ENCODE peak calls at places on chromosomes 2 and 18, in four cellular contexts. One of them, this sample, is unnamed.

GRCh38 chr2:10239561-10239967 is 63.1 kb upstream of the HPCAL1 start:
- DNase-seq in pancreas: no peak
- DNase-seq in H9: peak
- DNase-seq in suprapubic skin: peak
- DNase-seq in this sample: no peak

GRCh38 chr18:8212893-8213805 is 396.1 kb upstream of the RAB12 start:
- DNase-seq in suprapubic skin: no peak
- DNase-seq in H9: no peak
- DNase-seq in pancreas: no peak
- DNase-seq in this sample: no peak

GRCh38 chr2:8380573-8380972 is 301.3 kb upstream of the ID2 start:
- DNase-seq in H9: no peak
- DNase-seq in suprapubic skin: no peak
- DNase-seq in pancreas: no peak
- DNase-seq in this sample: no peak

GRCh38 chr2:146985753-146986152 is 859.1 kb upstream of the ACVR2A start:
- DNase-seq in pancreas: no peak
- DNase-seq in suprapubic skin: no peak
- DNase-seq in H9: no peak
- DNase-seq in this sample: no peak

GRCh38 chr2:149989447-149990063 is 402.0 kb upstream of the MMADHC start:
- DNase-seq in suprapubic skin: no peak
- DNase-seq in pancreas: no peak
- DNase-seq in H9: no peak
- DNase-seq in this sample: no peak

GRCh38 chr2:99841749-99842148 is 300.6 kb downstream of the AFF3 start:
- DNase-seq in H9: no peak
- DNase-seq in suprapubic skin: no peak
- DNase-seq in pancreas: no peak
- DNase-seq in this sample: no peak

GRCh38 chr2:102143450-102143985 is 972 bp downstream of the IL1R1 start:
- DNase-seq in H9: no peak
- DNase-seq in pancreas: peak
- DNase-seq in suprapubic skin: no peak
- DNase-seq in this sample: no peak

GRCh38 chr2:195410272-195410671 is 246.8 kb upstream of the SLC39A10 start:
- DNase-seq in H9: no peak
- DNase-seq in suprapubic skin: no peak
- DNase-seq in pancreas: no peak
- DNase-seq in this sample: no peak

GRCh38 chr2:42558827-42559226 is 9.6 kb upstream of the MTA3 start:
- DNase-seq in pancreas: no peak
- DNase-seq in suprapubic skin: no peak
- DNase-seq in H9: no peak
- DNase-seq in this sample: no peak
- TF ChIP-seq CTCF in pancreas: no peak
- TF ChIP-seq CTCF in suprapubic skin: no peak
- TF ChIP-seq CTCF in H9: peak
- TF ChIP-seq CTCF in this sample: no peak

GRCh38 chr2:75327334-75327733 is 128.0 kb upstream of the TACR1 start:
- DNase-seq in suprapubic skin: no peak
- DNase-seq in pancreas: no peak
- DNase-seq in H9: no peak
- DNase-seq in this sample: no peak

GRCh38 chr2:75324141-75324540 is 124.8 kb upstream of the TACR1 start:
- DNase-seq in pancreas: no peak
- DNase-seq in suprapubic skin: no peak
- DNase-seq in H9: no peak
- DNase-seq in this sample: no peak

GRCh38 chr2:75324716-75325291 is 125.5 kb upstream of the TACR1 start:
- DNase-seq in pancreas: no peak
- DNase-seq in H9: no peak
- DNase-seq in suprapubic skin: no peak
- DNase-seq in this sample: no peak

GRCh38 chr2:75326645-75327044 is 127.3 kb upstream of the TACR1 start:
- DNase-seq in suprapubic skin: no peak
- DNase-seq in H9: no peak
- DNase-seq in pancreas: no peak
- DNase-seq in this sample: no peak

GRCh38 chr2:75325594-75325993 is 126.3 kb upstream of the TACR1 start:
- DNase-seq in H9: no peak
- DNase-seq in pancreas: no peak
- DNase-seq in suprapubic skin: no peak
- DNase-seq in this sample: no peak
- TF ChIP-seq CTCF in H9: no peak
- TF ChIP-seq CTCF in pancreas: no peak
- TF ChIP-seq CTCF in suprapubic skin: no peak
- TF ChIP-seq CTCF in this sample: no peak

DNA sequence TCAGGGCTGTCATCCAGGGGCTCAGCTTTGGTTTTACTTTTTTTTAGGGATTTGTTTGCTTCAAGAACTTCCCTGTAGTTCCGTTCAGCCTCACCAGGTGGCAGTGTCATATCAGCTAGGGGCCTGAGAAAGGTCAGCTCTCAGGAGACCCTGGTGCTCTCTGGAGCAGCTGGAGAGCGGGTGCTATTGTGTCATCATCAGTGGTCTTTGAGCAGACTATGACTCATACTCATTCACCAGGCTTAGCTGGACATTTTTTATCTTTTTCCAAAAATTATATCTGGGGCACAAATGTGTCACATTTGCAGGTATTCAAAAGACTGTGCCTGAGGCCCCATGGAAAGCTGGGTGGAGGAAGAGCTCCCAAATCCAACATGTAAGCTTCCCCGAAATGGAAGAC is 24.4 kb downstream of the ZNF892 start:
- DNase-seq in suprapubic skin: peak
- DNase-seq in pancreas: peak
- DNase-seq in H9: peak
- DNase-seq in this sample: peak
- TF ChIP-seq CTCF in suprapubic skin: peak
- TF ChIP-seq CTCF in pancreas: peak
- TF ChIP-seq CTCF in H9: peak
- TF ChIP-seq CTCF in this sample: peak

GRCh38 chr2:118269408-118270051 is 181.3 kb downstream of the INSIG2 start:
- DNase-seq in H9: no peak
- DNase-seq in pancreas: no peak
- DNase-seq in suprapubic skin: no peak
- DNase-seq in this sample: no peak
- TF ChIP-seq CTCF in H9: peak
- TF ChIP-seq CTCF in pancreas: no peak
- TF ChIP-seq CTCF in suprapubic skin: no peak
- TF ChIP-seq CTCF in this sample: no peak

DNA sequence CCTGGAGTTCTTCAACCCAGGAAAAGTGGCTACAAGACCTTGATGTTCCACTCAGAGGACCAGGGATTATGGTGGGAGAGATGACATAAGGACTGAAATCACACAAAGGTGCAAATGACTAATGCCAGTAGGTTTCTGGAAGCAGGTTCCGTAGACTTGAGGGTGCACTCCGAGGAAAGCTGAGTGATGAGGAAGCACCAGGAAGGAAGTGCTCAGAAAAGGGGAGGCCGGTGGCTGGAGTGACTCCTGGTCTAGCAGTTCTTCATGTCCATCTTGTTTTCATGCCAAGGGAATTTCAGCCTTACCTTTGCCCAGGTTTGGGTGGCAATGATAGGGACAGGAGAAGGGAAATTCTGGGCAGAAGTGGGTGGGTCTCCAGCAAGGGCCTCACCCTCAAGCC is 74.5 kb downstream of the TMEM17 start:
- DNase-seq in H9: no peak
- DNase-seq in pancreas: no peak
- DNase-seq in suprapubic skin: no peak
- DNase-seq in this sample: no peak
- TF ChIP-seq CTCF in H9: no peak
- TF ChIP-seq CTCF in pancreas: no peak
- TF ChIP-seq CTCF in suprapubic skin: no peak
- TF ChIP-seq CTCF in this sample: no peak

This sample was measured in lung.